ENCODE peak calls at places on chromosome 15, in nine cellular contexts. One of them, this sample, is unnamed.

GRCh38 chr15:79897701-79898113 is 893 bp upstream of the MTHFS start:
- DNase-seq in heart left ventricle: no peak
- DNase-seq in PC-3: no peak
- DNase-seq in CD4-positive, alpha-beta memory T cell: no peak
- DNase-seq in esophagus muscularis mucosa: no peak
- DNase-seq in uterus: no peak
- DNase-seq in adrenal gland: no peak
- DNase-seq in tibial artery: no peak
- DNase-seq in astrocyte: no peak
- DNase-seq in this sample: no peak

GRCh38 chr15:25244731-25245585 is 193.9 kb downstream of the UBE3A start:
- DNase-seq in heart left ventricle: peak; percentile 4
- DNase-seq in PC-3: no peak
- DNase-seq in CD4-positive, alpha-beta memory T cell: no peak
- DNase-seq in esophagus muscularis mucosa: no peak
- DNase-seq in uterus: no peak
- DNase-seq in adrenal gland: no peak
- DNase-seq in tibial artery: peak; percentile 24
- DNase-seq in astrocyte: no peak
- DNase-seq in this sample: no peak

GRCh38 chr15:42152921-42153680 is 3.3 kb downstream of the PLA2G4F start:
- DNase-seq in heart left ventricle: no peak
- DNase-seq in PC-3: no peak
- DNase-seq in CD4-positive, alpha-beta memory T cell: no peak
- DNase-seq in esophagus muscularis mucosa: no peak
- DNase-seq in uterus: no peak
- DNase-seq in adrenal gland: peak; percentile 4
- DNase-seq in tibial artery: peak; percentile 59
- DNase-seq in astrocyte: no peak
- DNase-seq in this sample: no peak

GRCh38 chr15:31439328-31439727 is 112.7 kb downstream of the KLF13 start:
- DNase-seq in heart left ventricle: no peak
- DNase-seq in PC-3: peak; percentile 41
- DNase-seq in CD4-positive, alpha-beta memory T cell: no peak
- DNase-seq in esophagus muscularis mucosa: no peak
- DNase-seq in uterus: no peak
- DNase-seq in adrenal gland: no peak
- DNase-seq in tibial artery: no peak
- DNase-seq in astrocyte: no peak
- DNase-seq in this sample: no peak

GRCh38 chr15:95930659-95931375 is 399.7 kb upstream of the NR2F2 start:
- DNase-seq in heart left ventricle: no peak
- DNase-seq in PC-3: no peak
- DNase-seq in CD4-positive, alpha-beta memory T cell: no peak
- DNase-seq in esophagus muscularis mucosa: no peak
- DNase-seq in uterus: no peak
- DNase-seq in adrenal gland: no peak
- DNase-seq in tibial artery: no peak
- DNase-seq in astrocyte: no peak
- DNase-seq in this sample: no peak

GRCh38 chr15:25238716-25239470 is 199.9 kb downstream of the UBE3A start:
- DNase-seq in heart left ventricle: no peak
- DNase-seq in PC-3: no peak
- DNase-seq in CD4-positive, alpha-beta memory T cell: no peak
- DNase-seq in esophagus muscularis mucosa: no peak
- DNase-seq in uterus: no peak
- DNase-seq in adrenal gland: no peak
- DNase-seq in tibial artery: peak; percentile 40
- DNase-seq in astrocyte: no peak
- DNase-seq in this sample: no peak

GRCh38 chr15:26806161-26806560 is 33.3 kb upstream of the GABRB3 start:
- DNase-seq in heart left ventricle: peak; percentile 21
- DNase-seq in PC-3: no peak
- DNase-seq in CD4-positive, alpha-beta memory T cell: no peak
- DNase-seq in esophagus muscularis mucosa: no peak
- DNase-seq in uterus: no peak
- DNase-seq in adrenal gland: peak; percentile 7
- DNase-seq in tibial artery: no peak
- DNase-seq in astrocyte: no peak
- DNase-seq in this sample: no peak

GRCh38 chr15:85667491-85668424 is 127.0 kb downstream of the KLHL25 start:
- DNase-seq in heart left ventricle: peak; percentile 69
- DNase-seq in PC-3: peak; percentile 83
- DNase-seq in CD4-positive, alpha-beta memory T cell: peak; percentile 90
- DNase-seq in esophagus muscularis mucosa: no peak
- DNase-seq in uterus: peak; percentile 59
- DNase-seq in adrenal gland: peak; percentile 71
- DNase-seq in tibial artery: no peak
- DNase-seq in astrocyte: peak; percentile 99
- DNase-seq in this sample: peak; percentile 95

GRCh38 chr15:69501456-69501855 is 48.8 kb downstream of the RPLP1 start:
- DNase-seq in heart left ventricle: no peak
- DNase-seq in PC-3: no peak
- DNase-seq in CD4-positive, alpha-beta memory T cell: no peak
- DNase-seq in esophagus muscularis mucosa: no peak
- DNase-seq in uterus: no peak
- DNase-seq in adrenal gland: no peak
- DNase-seq in tibial artery: no peak
- DNase-seq in astrocyte: no peak
- DNase-seq in this sample: no peak

GRCh38 chr15:87604857-87605446 is 651.6 kb downstream of the NTRK3 start:
- DNase-seq in heart left ventricle: no peak
- DNase-seq in PC-3: peak; percentile 7
- DNase-seq in CD4-positive, alpha-beta memory T cell: peak; percentile 3
- DNase-seq in esophagus muscularis mucosa: no peak
- DNase-seq in uterus: no peak
- DNase-seq in adrenal gland: no peak
- DNase-seq in tibial artery: no peak
- DNase-seq in astrocyte: no peak
- DNase-seq in this sample: no peak

GRCh38 chr15:38930851-38931572 is 366.4 kb upstream of the RASGRP1 start:
- DNase-seq in heart left ventricle: no peak
- DNase-seq in PC-3: no peak
- DNase-seq in CD4-positive, alpha-beta memory T cell: no peak
- DNase-seq in esophagus muscularis mucosa: no peak
- DNase-seq in uterus: no peak
- DNase-seq in adrenal gland: no peak
- DNase-seq in tibial artery: no peak
- DNase-seq in astrocyte: peak; percentile 35
- DNase-seq in this sample: peak; percentile 21

GRCh38 chr15:93882779-93883178 is 348.6 kb upstream of the MCTP2 start:
- DNase-seq in heart left ventricle: no peak
- DNase-seq in PC-3: no peak
- DNase-seq in CD4-positive, alpha-beta memory T cell: no peak
- DNase-seq in esophagus muscularis mucosa: no peak
- DNase-seq in uterus: no peak
- DNase-seq in adrenal gland: no peak
- DNase-seq in tibial artery: no peak
- DNase-seq in astrocyte: no peak
- DNase-seq in this sample: no peak

GRCh38 chr15:52288051-52288942 is 7.3 kb downstream of the MYO5C start:
- DNase-seq in heart left ventricle: no peak
- DNase-seq in PC-3: peak; percentile 93
- DNase-seq in CD4-positive, alpha-beta memory T cell: no peak
- DNase-seq in esophagus muscularis mucosa: peak; percentile 90
- DNase-seq in uterus: no peak
- DNase-seq in adrenal gland: no peak
- DNase-seq in tibial artery: no peak
- DNase-seq in astrocyte: peak; percentile 15
- DNase-seq in this sample: peak; percentile 13

GRCh38 chr15:31440754-31441298 is 114.2 kb downstream of the KLF13 start:
- DNase-seq in heart left ventricle: peak; percentile 66
- DNase-seq in PC-3: no peak
- DNase-seq in CD4-positive, alpha-beta memory T cell: peak; percentile 29
- DNase-seq in esophagus muscularis mucosa: no peak
- DNase-seq in uterus: peak; percentile 42
- DNase-seq in adrenal gland: peak; percentile 47
- DNase-seq in tibial artery: peak; percentile 82
- DNase-seq in astrocyte: no peak
- DNase-seq in this sample: no peak

GRCh38 chr15:97984157-97984556 is 23.7 kb downstream of the ARRDC4 start:
- DNase-seq in heart left ventricle: no peak
- DNase-seq in PC-3: no peak
- DNase-seq in CD4-positive, alpha-beta memory T cell: no peak
- DNase-seq in esophagus muscularis mucosa: no peak
- DNase-seq in uterus: no peak
- DNase-seq in adrenal gland: no peak
- DNase-seq in tibial artery: no peak
- DNase-seq in astrocyte: no peak
- DNase-seq in this sample: no peak

GRCh38 chr15:97791824-97792792 is 168.4 kb upstream of the ARRDC4 start:
- DNase-seq in heart left ventricle: no peak
- DNase-seq in PC-3: no peak
- DNase-seq in CD4-positive, alpha-beta memory T cell: no peak
- DNase-seq in esophagus muscularis mucosa: no peak
- DNase-seq in uterus: peak; percentile 19
- DNase-seq in adrenal gland: no peak
- DNase-seq in tibial artery: no peak
- DNase-seq in astrocyte: no peak
- DNase-seq in this sample: no peak

GRCh38 chr15:63729115-63729884 is 104.4 kb downstream of the HERC1 start:
- DNase-seq in heart left ventricle: no peak
- DNase-seq in PC-3: peak; percentile 25
- DNase-seq in CD4-positive, alpha-beta memory T cell: no peak
- DNase-seq in esophagus muscularis mucosa: no peak
- DNase-seq in uterus: no peak
- DNase-seq in adrenal gland: no peak
- DNase-seq in tibial artery: no peak
- DNase-seq in astrocyte: no peak
- DNase-seq in this sample: no peak

DNA sequence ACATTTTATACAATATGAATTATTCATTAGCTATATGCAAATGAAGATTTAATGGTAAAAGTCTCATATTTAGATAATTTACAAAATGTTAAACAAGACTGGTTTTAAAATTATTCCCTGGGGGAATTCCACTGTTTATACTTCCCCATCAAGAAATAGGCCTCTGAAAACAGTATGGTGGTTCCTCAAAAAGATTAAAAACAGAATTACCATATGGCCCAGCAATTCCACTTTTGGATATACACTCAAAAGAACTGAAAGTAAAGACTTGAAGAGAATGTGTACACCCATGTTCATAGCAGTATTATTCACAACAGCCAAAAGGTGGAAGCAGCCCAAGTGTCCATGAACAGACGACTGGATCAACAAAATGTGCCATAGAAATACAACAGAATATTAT is 24.8 kb upstream of the ANPEP start:
- DNase-seq in heart left ventricle: no peak
- DNase-seq in PC-3: no peak
- DNase-seq in CD4-positive, alpha-beta memory T cell: no peak
- DNase-seq in esophagus muscularis mucosa: no peak
- DNase-seq in uterus: no peak
- DNase-seq in adrenal gland: no peak
- DNase-seq in tibial artery: no peak
- DNase-seq in astrocyte: no peak
- DNase-seq in this sample: no peak
- H3K27ac ChIP-seq in heart left ventricle: peak overlapping the region; percentile 61
- H3K27ac ChIP-seq in PC-3: no peak overlapping the region
- H3K27ac ChIP-seq in CD4-positive, alpha-beta memory T cell: no peak overlapping the region
- H3K27ac ChIP-seq in esophagus muscularis mucosa: no peak overlapping the region
- H3K27ac ChIP-seq in uterus: no peak overlapping the region
- H3K27ac ChIP-seq in adrenal gland: no peak overlapping the region
- H3K27ac ChIP-seq in tibial artery: no peak overlapping the region
- H3K27ac ChIP-seq in astrocyte: no peak overlapping the region
- H3K27ac ChIP-seq in this sample: no peak overlapping the region

GRCh38 chr15:100595964-100596363 is 6.0 kb downstream of the LINS1 start:
- DNase-seq in heart left ventricle: no peak
- DNase-seq in PC-3: no peak
- DNase-seq in CD4-positive, alpha-beta memory T cell: no peak
- DNase-seq in esophagus muscularis mucosa: no peak
- DNase-seq in uterus: no peak
- DNase-seq in adrenal gland: no peak
- DNase-seq in tibial artery: no peak
- DNase-seq in astrocyte: no peak
- DNase-seq in this sample: no peak
- H3K4me3 ChIP-seq in heart left ventricle: no peak overlapping the region
- H3K4me3 ChIP-seq in PC-3: no peak overlapping the region
- H3K4me3 ChIP-seq in CD4-positive, alpha-beta memory T cell: peak overlapping the region; percentile 48
- H3K4me3 ChIP-seq in esophagus muscularis mucosa: no peak overlapping the region
- H3K4me3 ChIP-seq in uterus: no peak overlapping the region
- H3K4me3 ChIP-seq in adrenal gland: no peak overlapping the region
- H3K4me3 ChIP-seq in tibial artery: no peak overlapping the region
- H3K4me3 ChIP-seq in astrocyte: no peak overlapping the region
- H3K4me3 ChIP-seq in this sample: no peak overlapping the region

DNA sequence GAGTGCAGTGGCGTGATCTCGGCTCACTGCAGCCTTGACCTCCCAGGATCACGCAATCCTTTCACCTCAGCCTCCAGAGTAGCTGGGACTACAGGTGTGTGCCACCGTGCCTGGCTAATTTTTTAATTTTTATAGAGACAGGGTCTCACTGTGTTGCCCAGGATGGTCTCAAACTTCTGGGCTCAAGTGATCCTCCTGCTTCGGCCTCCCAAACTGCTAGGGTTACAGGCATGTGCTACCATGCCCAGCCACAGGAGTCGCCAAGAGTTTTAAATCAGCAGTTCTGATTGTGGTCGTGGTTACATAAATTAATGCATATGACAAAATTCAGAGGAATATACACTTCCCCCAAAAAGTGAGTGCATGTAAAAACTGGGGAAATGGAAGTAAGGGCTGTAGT is 33.0 kb downstream of the MEGF11 start:
- DNase-seq in heart left ventricle: no peak
- DNase-seq in PC-3: no peak
- DNase-seq in CD4-positive, alpha-beta memory T cell: no peak
- DNase-seq in esophagus muscularis mucosa: no peak
- DNase-seq in uterus: no peak
- DNase-seq in adrenal gland: no peak
- DNase-seq in tibial artery: peak; percentile 7
- DNase-seq in astrocyte: no peak
- DNase-seq in this sample: no peak
- H3K27ac ChIP-seq in heart left ventricle: no peak overlapping the region
- H3K27ac ChIP-seq in PC-3: no peak overlapping the region
- H3K27ac ChIP-seq in CD4-positive, alpha-beta memory T cell: no peak overlapping the region
- H3K27ac ChIP-seq in esophagus muscularis mucosa: no peak overlapping the region
- H3K27ac ChIP-seq in uterus: no peak overlapping the region
- H3K27ac ChIP-seq in adrenal gland: no peak overlapping the region
- H3K27ac ChIP-seq in tibial artery: no peak overlapping the region
- H3K27ac ChIP-seq in astrocyte: no peak overlapping the region
- H3K27ac ChIP-seq in this sample: no peak overlapping the region

GRCh38 chr15:29671308-29671981 is 150.8 kb downstream of the TJP1 start:
- DNase-seq in heart left ventricle: no peak
- DNase-seq in PC-3: peak; percentile 82
- DNase-seq in CD4-positive, alpha-beta memory T cell: no peak
- DNase-seq in esophagus muscularis mucosa: no peak
- DNase-seq in uterus: no peak
- DNase-seq in adrenal gland: no peak
- DNase-seq in tibial artery: no peak
- DNase-seq in astrocyte: peak; percentile 68
- DNase-seq in this sample: no peak
- H3K4me3 ChIP-seq in heart left ventricle: no peak overlapping the region
- H3K4me3 ChIP-seq in PC-3: peak overlapping the region; percentile 63
- H3K4me3 ChIP-seq in CD4-positive, alpha-beta memory T cell: no peak overlapping the region
- H3K4me3 ChIP-seq in esophagus muscularis mucosa: no peak overlapping the region
- H3K4me3 ChIP-seq in uterus: no peak overlapping the region
- H3K4me3 ChIP-seq in adrenal gland: no peak overlapping the region
- H3K4me3 ChIP-seq in tibial artery: no peak overlapping the region
- H3K4me3 ChIP-seq in astrocyte: peak overlapping the region; percentile 26
- H3K4me3 ChIP-seq in this sample: no peak overlapping the region